ENCODE peak calls at places on chromosome 21, in eight cellular contexts. Q is colonic mucosa; Y is left cardiac atrium; I is caudate nucleus; X is astrocyte of the hippocampus; N is stimulated activated CD4-positive, alpha-beta T cell treated with anti-CD3 and anti-CD28 coated beads, Interleukin-1b, Interleukin-23, amount 100 ng/mL, for 4 hours; Z is naive thymus-derived CD8-positive, alpha-beta T cell; S is fibroblast of lung. O is an unnamed sample.
A peak's percentile ranks its signal among the peaks of the same experiment; 100 is the strongest.

GRCh38 chr21:36547464-36547863 is 67.5 kb upstream of the CLDN14 start:
- DNase-seq in Y (no peak), S (no peak), I (peak; percentile 8), Z (no peak), N (no peak), X (peak; percentile 36), Q (no peak), O (no peak)

GRCh38 chr21:35748683-35749314 is 311.5 kb downstream of the SETD4 start:
- DNase-seq in Z (no peak), Q (no peak), I (no peak), Y (no peak), N (no peak), X (no peak), S (no peak), O (no peak)

GRCh38 chr21:44911384-44912157 is 9.1 kb downstream of the ITGB2 start:
- DNase-seq in Z (peak; percentile 77), I (no peak), X (peak; percentile 53), N (no peak), S (no peak), Y (peak; percentile 62), Q (peak; percentile 88), O (peak; percentile 44)

GRCh38 chr21:46153259-46154154 is 1.9 kb downstream of the FTCD start:
- DNase-seq in Z (peak; percentile 27), S (peak; percentile 59), Q (peak; percentile 58), X (peak; percentile 75), N (no peak), I (no peak), Y (no peak), O (peak; percentile 29)

GRCh38 chr21:28671549-28672195 is 321.0 kb downstream of the LTN1 start:
- DNase-seq in X (no peak), S (peak; percentile 65), Q (no peak), I (no peak), Z (no peak), Y (no peak), N (no peak), O (no peak)

GRCh38 chr21:42609806-42610205 is 43.6 kb upstream of the PDE9A start:
- DNase-seq in Z (no peak), Q (no peak), I (no peak), Y (no peak), S (no peak), N (no peak), X (no peak), O (no peak)

GRCh38 chr21:39048574-39048973 is 134.7 kb downstream of the PSMG1 start:
- DNase-seq in X (peak; percentile 61), S (peak; percentile 83), Z (no peak), Q (no peak), Y (no peak), N (no peak), I (no peak), O (no peak)

GRCh38 chr21:38244885-38245869 is 11.6 kb upstream of the KCNJ15 start:
- DNase-seq in X (peak; percentile 88), S (peak; percentile 82), N (peak; percentile 57), Y (no peak), Z (peak; percentile 25), I (no peak), Q (no peak), O (no peak)

GRCh38 chr21:27024971-27025370 is 58.1 kb upstream of the ADAMTS5 start:
- DNase-seq in I (no peak), Y (no peak), Q (no peak), X (no peak), S (no peak), N (no peak), Z (no peak), O (no peak)